ENCODE peak calls at places on chromosomes 3 and 15, in nine cellular contexts. U is activated CD4-positive, alpha-beta T cell treated with anti-CD3 and anti-CD28 coated beads, Interleukin-2, amount 10 ng/mL, durations not matched to agents 7 days and 5 days; E is Kasumi-1; Y is stimulated activated CD8-positive, alpha-beta memory T cell treated with anti-CD3 and anti-CD28 coated beads, Interleukin-4, amount 100 ng/mL, for 1 hour; V is ACHN; T is NCI-H1417; F is stimulated activated CD4-positive, alpha-beta T cell treated with anti-CD3 and anti-CD28 coated beads, Interleukin-1b, Interleukin-23, amount 100 ng/mL, for 24 hours; G is T-helper 2 cell; X is heart left ventricle. M is an unnamed sample.

GRCh38 chr15:71577071-71577470 is 233.3 kb upstream of the NR2E3 start:
- DNase-seq in U (no peak), E (no peak), Y (no peak), V (no peak), T (no peak), F (no peak), G (no peak), X (no peak), M (no peak)

GRCh38 chr3:69079269-69080159 is 651 bp downstream of the UBA3 start:
- DNase-seq in U (no peak), E (no peak), Y (no peak), V (no peak), T (peak; percentile 42), F (no peak), G (no peak), X (no peak), M (no peak)

GRCh38 chr3:17070560-17070959 is 185.8 kb downstream of the PLCL2 start:
- DNase-seq in U (no peak), E (no peak), Y (no peak), V (no peak), T (peak; percentile 80), F (no peak), G (no peak), X (peak; percentile 44), M (peak; percentile 42)

GRCh38 chr15:51841401-51842040 is 12.1 kb downstream of the TMOD3 start:
- DNase-seq in U (no peak), E (peak; percentile 51), Y (no peak), V (no peak), T (no peak), F (no peak), G (no peak), X (no peak), M (no peak)

GRCh38 chr3:47961815-47962606 is 54.2 kb downstream of the MAP4 start:
- DNase-seq in U (peak; percentile 65), E (no peak), Y (no peak), V (no peak), T (peak; percentile 35), F (no peak), G (peak; percentile 18), X (no peak), M (no peak)

GRCh38 chr15:76012021-76012551 is at the start of gene NRG4:
- DNase-seq in U (no peak), E (no peak), Y (no peak), V (no peak), T (peak; percentile 57), F (no peak), G (no peak), X (no peak), M (no peak)

GRCh38 chr3:127997961-127998360 is 54.3 kb upstream of the SEC61A1 start:
- DNase-seq in U (no peak), E (no peak), Y (no peak), V (no peak), T (peak; percentile 64), F (no peak), G (no peak), X (no peak), M (no peak)

GRCh38 chr3:139574026-139574947 is 34.7 kb upstream of the RBP1 start:
- DNase-seq in U (no peak), E (peak; percentile 14), Y (no peak), V (no peak), T (no peak), F (no peak), G (no peak), X (peak; percentile 46), M (peak; percentile 76)

GRCh38 chr3:66036586-66037061 is 2.1 kb downstream of the MAGI1 start:
- DNase-seq in U (no peak), E (no peak), Y (no peak), V (no peak), T (no peak), F (no peak), G (no peak), X (peak; percentile 23), M (peak; percentile 25)

GRCh38 chr3:90136468-90137191 is 1029.2 kb downstream of the EPHA3 start:
- DNase-seq in U (no peak), E (no peak), Y (no peak), V (no peak), T (no peak), F (no peak), G (no peak), X (no peak), M (no peak)

GRCh38 chr3:140292154-140292553 is 357.2 kb downstream of the CLSTN2 start:
- DNase-seq in U (no peak), E (no peak), Y (no peak), V (no peak), T (no peak), F (no peak), G (no peak), X (no peak), M (no peak)

GRCh38 chr15:96887730-96888129 is 557.2 kb downstream of the NR2F2 start:
- DNase-seq in U (no peak), E (no peak), Y (no peak), V (peak; percentile 68), T (no peak), F (no peak), G (no peak), X (no peak), M (no peak)

GRCh38 chr3:66795365-66795764 is 202.7 kb upstream of the KBTBD8 start:
- DNase-seq in U (no peak), E (no peak), Y (no peak), V (no peak), T (no peak), F (no peak), G (no peak), X (no peak), M (no peak)

GRCh38 chr15:22968356-22968755 is 11.8 kb downstream of the CYFIP1 start:
- DNase-seq in U (no peak), E (no peak), Y (no peak), V (peak; percentile 50), T (no peak), F (no peak), G (no peak), X (no peak), M (no peak)

GRCh38 chr15:35533130-35534110 is 12.5 kb downstream of the DPH6 start:
- DNase-seq in U (no peak), E (no peak), Y (no peak), V (no peak), T (no peak), F (no peak), G (no peak), X (no peak), M (no peak)

GRCh38 chr15:71237456-71238188 is 122.4 kb downstream of the THSD4 start:
- DNase-seq in U (no peak), E (no peak), Y (no peak), V (peak; percentile 66), T (peak; percentile 40), F (no peak), G (no peak), X (peak; percentile 77), M (peak; percentile 66)

GRCh38 chr3:169146112-169146665 is 517.3 kb downstream of the MECOM start:
- DNase-seq in U (peak; percentile 7), E (no peak), Y (no peak), V (peak; percentile 73), T (peak; percentile 88), F (no peak), G (no peak), X (peak; percentile 45), M (peak; percentile 62)

GRCh38 chr3:63387568-63387967 is 109.5 kb downstream of the SYNPR start:
- DNase-seq in U (no peak), E (no peak), Y (no peak), V (peak; percentile 56), T (no peak), F (no peak), G (no peak), X (no peak), M (no peak)

GRCh38 chr3:2036096-2036495 is 62.6 kb upstream of the CNTN4 start:
- DNase-seq in U (no peak), E (no peak), Y (no peak), V (no peak), T (no peak), F (no peak), G (no peak), X (no peak), M (no peak)

GRCh38 chr3:57544181-57545125 is at the start of gene DNAH12:
- DNase-seq in U (peak; percentile 26), E (no peak), Y (no peak), V (peak; percentile 48), T (peak; percentile 94), F (no peak), G (no peak), X (no peak), M (no peak)

GRCh38 chr15:39400821-39401550 is 179.9 kb upstream of the THBS1 start:
- DNase-seq in U (no peak), E (no peak), Y (no peak), V (no peak), T (no peak), F (no peak), G (no peak), X (no peak), M (no peak)

GRCh38 chr3:150303776-150304175 is 104.3 kb upstream of the TSC22D2 start:
- DNase-seq in U (no peak), E (no peak), Y (no peak), V (no peak), T (no peak), F (no peak), G (no peak), X (no peak), M (no peak)

GRCh38 chr3:27366062-27366591 is 3.1 kb downstream of the NEK10 start:
- DNase-seq in U (no peak), E (no peak), Y (no peak), V (no peak), T (no peak), F (no peak), G (no peak), X (no peak), M (no peak)